ENCODE peak calls at places on chromosomes 12 and 14, in eight cellular contexts. One of them, this sample, is unnamed.

GRCh38 chr14:49951946-49952345 is 59.1 kb downstream of the ARF6 start:
- DNase-seq in NCI-H1092 treated with DMSO at 0.1 percent for 48 hours: no peak
- DNase-seq in substantia nigra: no peak
- DNase-seq in putamen: no peak
- DNase-seq in activated CD4-positive, alpha-beta T cell treated with anti-CD3 and anti-CD28 coated beads for 24 hours: no peak
- DNase-seq in ureter: no peak
- DNase-seq in Right ventricle myocardium superior: no peak
- DNase-seq in esophagus muscularis mucosa: no peak
- DNase-seq in this sample: no peak

GRCh38 chr14:57692671-57693070 is 173.2 kb downstream of the SLC35F4 start:
- DNase-seq in NCI-H1092 treated with DMSO at 0.1 percent for 48 hours: peak
- DNase-seq in esophagus muscularis mucosa: no peak
- DNase-seq in substantia nigra: no peak
- DNase-seq in activated CD4-positive, alpha-beta T cell treated with anti-CD3 and anti-CD28 coated beads for 24 hours: no peak
- DNase-seq in Right ventricle myocardium superior: no peak
- DNase-seq in putamen: no peak
- DNase-seq in ureter: no peak
- DNase-seq in this sample: peak

GRCh38 chr12:119461815-119462214 is 127.3 kb downstream of the CCDC60 start:
- DNase-seq in NCI-H1092 treated with DMSO at 0.1 percent for 48 hours: no peak
- DNase-seq in putamen: no peak
- DNase-seq in esophagus muscularis mucosa: no peak
- DNase-seq in activated CD4-positive, alpha-beta T cell treated with anti-CD3 and anti-CD28 coated beads for 24 hours: no peak
- DNase-seq in Right ventricle myocardium superior: no peak
- DNase-seq in ureter: no peak
- DNase-seq in substantia nigra: no peak
- DNase-seq in this sample: no peak

GRCh38 chr14:90447720-90448497 is 51.1 kb downstream of the CALM1 start:
- DNase-seq in substantia nigra: no peak
- DNase-seq in putamen: no peak
- DNase-seq in esophagus muscularis mucosa: no peak
- DNase-seq in NCI-H1092 treated with DMSO at 0.1 percent for 48 hours: no peak
- DNase-seq in Right ventricle myocardium superior: no peak
- DNase-seq in activated CD4-positive, alpha-beta T cell treated with anti-CD3 and anti-CD28 coated beads for 24 hours: no peak
- DNase-seq in ureter: no peak
- DNase-seq in this sample: no peak

GRCh38 chr12:52662093-52663006 is 10.3 kb upstream of the KRT2 start:
- DNase-seq in ureter: no peak
- DNase-seq in putamen: no peak
- DNase-seq in substantia nigra: no peak
- DNase-seq in NCI-H1092 treated with DMSO at 0.1 percent for 48 hours: no peak
- DNase-seq in activated CD4-positive, alpha-beta T cell treated with anti-CD3 and anti-CD28 coated beads for 24 hours: no peak
- DNase-seq in Right ventricle myocardium superior: no peak
- DNase-seq in esophagus muscularis mucosa: no peak
- DNase-seq in this sample: no peak

GRCh38 chr14:89723930-89724915 is 230.3 kb downstream of the EFCAB11 start:
- DNase-seq in activated CD4-positive, alpha-beta T cell treated with anti-CD3 and anti-CD28 coated beads for 24 hours: no peak
- DNase-seq in substantia nigra: no peak
- DNase-seq in esophagus muscularis mucosa: no peak
- DNase-seq in putamen: no peak
- DNase-seq in NCI-H1092 treated with DMSO at 0.1 percent for 48 hours: no peak
- DNase-seq in ureter: no peak
- DNase-seq in Right ventricle myocardium superior: no peak
- DNase-seq in this sample: no peak

GRCh38 chr12:19959353-19959752 is 409.0 kb upstream of the PDE3A start:
- DNase-seq in Right ventricle myocardium superior: no peak
- DNase-seq in activated CD4-positive, alpha-beta T cell treated with anti-CD3 and anti-CD28 coated beads for 24 hours: no peak
- DNase-seq in esophagus muscularis mucosa: no peak
- DNase-seq in substantia nigra: no peak
- DNase-seq in putamen: no peak
- DNase-seq in ureter: no peak
- DNase-seq in NCI-H1092 treated with DMSO at 0.1 percent for 48 hours: no peak
- DNase-seq in this sample: no peak

GRCh38 chr12:63917864-63918742 is 73.6 kb downstream of the SRGAP1 start:
- DNase-seq in NCI-H1092 treated with DMSO at 0.1 percent for 48 hours: peak
- DNase-seq in Right ventricle myocardium superior: no peak
- DNase-seq in activated CD4-positive, alpha-beta T cell treated with anti-CD3 and anti-CD28 coated beads for 24 hours: no peak
- DNase-seq in ureter: no peak
- DNase-seq in substantia nigra: no peak
- DNase-seq in esophagus muscularis mucosa: no peak
- DNase-seq in putamen: no peak
- DNase-seq in this sample: peak

GRCh38 chr12:21456291-21456780 is 18.9 kb downstream of the PYROXD1 start:
- DNase-seq in substantia nigra: no peak
- DNase-seq in activated CD4-positive, alpha-beta T cell treated with anti-CD3 and anti-CD28 coated beads for 24 hours: peak
- DNase-seq in Right ventricle myocardium superior: no peak
- DNase-seq in esophagus muscularis mucosa: no peak
- DNase-seq in NCI-H1092 treated with DMSO at 0.1 percent for 48 hours: no peak
- DNase-seq in putamen: no peak
- DNase-seq in ureter: no peak
- DNase-seq in this sample: no peak

GRCh38 chr12:20370001-20370381 is 1.7 kb downstream of the PDE3A start:
- DNase-seq in esophagus muscularis mucosa: no peak
- DNase-seq in ureter: peak
- DNase-seq in NCI-H1092 treated with DMSO at 0.1 percent for 48 hours: no peak
- DNase-seq in activated CD4-positive, alpha-beta T cell treated with anti-CD3 and anti-CD28 coated beads for 24 hours: no peak
- DNase-seq in putamen: peak
- DNase-seq in substantia nigra: no peak
- DNase-seq in Right ventricle myocardium superior: peak
- DNase-seq in this sample: no peak

GRCh38 chr12:89244536-89244935 is 107.8 kb downstream of the DUSP6 start:
- DNase-seq in substantia nigra: no peak
- DNase-seq in putamen: no peak
- DNase-seq in esophagus muscularis mucosa: no peak
- DNase-seq in NCI-H1092 treated with DMSO at 0.1 percent for 48 hours: no peak
- DNase-seq in ureter: no peak
- DNase-seq in activated CD4-positive, alpha-beta T cell treated with anti-CD3 and anti-CD28 coated beads for 24 hours: no peak
- DNase-seq in Right ventricle myocardium superior: no peak
- DNase-seq in this sample: no peak

GRCh38 chr12:27969901-27970390 is 2.6 kb downstream of the PTHLH start:
- DNase-seq in substantia nigra: no peak
- DNase-seq in ureter: no peak
- DNase-seq in Right ventricle myocardium superior: peak
- DNase-seq in putamen: peak
- DNase-seq in NCI-H1092 treated with DMSO at 0.1 percent for 48 hours: no peak
- DNase-seq in esophagus muscularis mucosa: no peak
- DNase-seq in activated CD4-positive, alpha-beta T cell treated with anti-CD3 and anti-CD28 coated beads for 24 hours: no peak
- DNase-seq in this sample: peak

GRCh38 chr12:93297032-93297431 is 80.7 kb upstream of the NUDT4 start:
- DNase-seq in ureter: no peak
- DNase-seq in Right ventricle myocardium superior: no peak
- DNase-seq in esophagus muscularis mucosa: no peak
- DNase-seq in activated CD4-positive, alpha-beta T cell treated with anti-CD3 and anti-CD28 coated beads for 24 hours: no peak
- DNase-seq in putamen: no peak
- DNase-seq in substantia nigra: no peak
- DNase-seq in NCI-H1092 treated with DMSO at 0.1 percent for 48 hours: no peak
- DNase-seq in this sample: no peak

GRCh38 chr12:46516933-46517578 is 144.5 kb upstream of the SLC38A2 start:
- DNase-seq in putamen: no peak
- DNase-seq in ureter: no peak
- DNase-seq in NCI-H1092 treated with DMSO at 0.1 percent for 48 hours: no peak
- DNase-seq in Right ventricle myocardium superior: no peak
- DNase-seq in substantia nigra: no peak
- DNase-seq in esophagus muscularis mucosa: no peak
- DNase-seq in activated CD4-positive, alpha-beta T cell treated with anti-CD3 and anti-CD28 coated beads for 24 hours: no peak
- DNase-seq in this sample: no peak

GRCh38 chr12:109621271-109621671 is 47.7 kb downstream of the MVK start:
- DNase-seq in putamen: no peak
- DNase-seq in esophagus muscularis mucosa: no peak
- DNase-seq in substantia nigra: no peak
- DNase-seq in NCI-H1092 treated with DMSO at 0.1 percent for 48 hours: no peak
- DNase-seq in Right ventricle myocardium superior: no peak
- DNase-seq in activated CD4-positive, alpha-beta T cell treated with anti-CD3 and anti-CD28 coated beads for 24 hours: no peak
- DNase-seq in ureter: no peak
- DNase-seq in this sample: no peak

GRCh38 chr14:100545359-100545758 is 41.9 kb downstream of the BEGAIN start:
- DNase-seq in esophagus muscularis mucosa: no peak
- DNase-seq in Right ventricle myocardium superior: no peak
- DNase-seq in NCI-H1092 treated with DMSO at 0.1 percent for 48 hours: no peak
- DNase-seq in putamen: no peak
- DNase-seq in substantia nigra: no peak
- DNase-seq in activated CD4-positive, alpha-beta T cell treated with anti-CD3 and anti-CD28 coated beads for 24 hours: no peak
- DNase-seq in ureter: no peak
- DNase-seq in this sample: no peak

GRCh38 chr12:131287015-131287937 is 333.6 kb downstream of the ADGRD1 start:
- DNase-seq in esophagus muscularis mucosa: no peak
- DNase-seq in ureter: peak
- DNase-seq in putamen: no peak
- DNase-seq in Right ventricle myocardium superior: no peak
- DNase-seq in activated CD4-positive, alpha-beta T cell treated with anti-CD3 and anti-CD28 coated beads for 24 hours: no peak
- DNase-seq in NCI-H1092 treated with DMSO at 0.1 percent for 48 hours: no peak
- DNase-seq in substantia nigra: no peak
- DNase-seq in this sample: no peak

GRCh38 chr14:65195042-65195719 is 92.9 kb upstream of the MAX start:
- DNase-seq in ureter: no peak
- DNase-seq in activated CD4-positive, alpha-beta T cell treated with anti-CD3 and anti-CD28 coated beads for 24 hours: no peak
- DNase-seq in Right ventricle myocardium superior: no peak
- DNase-seq in putamen: no peak
- DNase-seq in NCI-H1092 treated with DMSO at 0.1 percent for 48 hours: no peak
- DNase-seq in esophagus muscularis mucosa: no peak
- DNase-seq in substantia nigra: no peak
- DNase-seq in this sample: no peak

GRCh38 chr12:6829532-6830220 is 1.5 kb downstream of the P3H3 start:
- DNase-seq in esophagus muscularis mucosa: no peak
- DNase-seq in substantia nigra: no peak
- DNase-seq in Right ventricle myocardium superior: no peak
- DNase-seq in putamen: no peak
- DNase-seq in NCI-H1092 treated with DMSO at 0.1 percent for 48 hours: peak
- DNase-seq in ureter: no peak
- DNase-seq in activated CD4-positive, alpha-beta T cell treated with anti-CD3 and anti-CD28 coated beads for 24 hours: no peak
- DNase-seq in this sample: peak

GRCh38 chr12:53657041-53657440 is 18.8 kb downstream of the ATP5MC2 start:
- DNase-seq in ureter: no peak
- DNase-seq in substantia nigra: no peak
- DNase-seq in NCI-H1092 treated with DMSO at 0.1 percent for 48 hours: no peak
- DNase-seq in activated CD4-positive, alpha-beta T cell treated with anti-CD3 and anti-CD28 coated beads for 24 hours: no peak
- DNase-seq in Right ventricle myocardium superior: no peak
- DNase-seq in esophagus muscularis mucosa: no peak
- DNase-seq in putamen: no peak
- DNase-seq in this sample: no peak

GRCh38 chr12:24681570-24681969 is 267.3 kb downstream of the BCAT1 start:
- DNase-seq in Right ventricle myocardium superior: no peak
- DNase-seq in putamen: no peak
- DNase-seq in ureter: no peak
- DNase-seq in activated CD4-positive, alpha-beta T cell treated with anti-CD3 and anti-CD28 coated beads for 24 hours: no peak
- DNase-seq in NCI-H1092 treated with DMSO at 0.1 percent for 48 hours: no peak
- DNase-seq in esophagus muscularis mucosa: no peak
- DNase-seq in substantia nigra: no peak
- DNase-seq in this sample: no peak

GRCh38 chr12:44942714-44943113 is 66.6 kb upstream of the NELL2 start:
- DNase-seq in Right ventricle myocardium superior: no peak
- DNase-seq in substantia nigra: no peak
- DNase-seq in putamen: no peak
- DNase-seq in activated CD4-positive, alpha-beta T cell treated with anti-CD3 and anti-CD28 coated beads for 24 hours: no peak
- DNase-seq in NCI-H1092 treated with DMSO at 0.1 percent for 48 hours: no peak
- DNase-seq in ureter: no peak
- DNase-seq in esophagus muscularis mucosa: no peak
- DNase-seq in this sample: no peak

GRCh38 chr14:74697976-74698375 is 14.9 kb downstream of the AREL1 start:
- DNase-seq in esophagus muscularis mucosa: no peak
- DNase-seq in activated CD4-positive, alpha-beta T cell treated with anti-CD3 and anti-CD28 coated beads for 24 hours: no peak
- DNase-seq in substantia nigra: no peak
- DNase-seq in NCI-H1092 treated with DMSO at 0.1 percent for 48 hours: no peak
- DNase-seq in putamen: no peak
- DNase-seq in Right ventricle myocardium superior: no peak
- DNase-seq in ureter: no peak
- DNase-seq in this sample: no peak

GRCh38 chr12:60926256-60926655 is 1330.4 kb downstream of the SLC16A7 start:
- DNase-seq in ureter: no peak
- DNase-seq in esophagus muscularis mucosa: no peak
- DNase-seq in Right ventricle myocardium superior: no peak
- DNase-seq in activated CD4-positive, alpha-beta T cell treated with anti-CD3 and anti-CD28 coated beads for 24 hours: no peak
- DNase-seq in putamen: no peak
- DNase-seq in NCI-H1092 treated with DMSO at 0.1 percent for 48 hours: no peak
- DNase-seq in substantia nigra: no peak
- DNase-seq in this sample: no peak

GRCh38 chr12:69610126-69610525 is 581 bp downstream of the LRRC10 start:
- DNase-seq in ureter: no peak
- DNase-seq in putamen: no peak
- DNase-seq in NCI-H1092 treated with DMSO at 0.1 percent for 48 hours: no peak
- DNase-seq in activated CD4-positive, alpha-beta T cell treated with anti-CD3 and anti-CD28 coated beads for 24 hours: no peak
- DNase-seq in Right ventricle myocardium superior: no peak
- DNase-seq in esophagus muscularis mucosa: no peak
- DNase-seq in substantia nigra: no peak
- DNase-seq in this sample: no peak

GRCh38 chr12:132490481-132491348 is 764 bp downstream of the FBRSL1 start:
- DNase-seq in Right ventricle myocardium superior: no peak
- DNase-seq in substantia nigra: no peak
- DNase-seq in putamen: no peak
- DNase-seq in ureter: no peak
- DNase-seq in activated CD4-positive, alpha-beta T cell treated with anti-CD3 and anti-CD28 coated beads for 24 hours: no peak
- DNase-seq in esophagus muscularis mucosa: no peak
- DNase-seq in NCI-H1092 treated with DMSO at 0.1 percent for 48 hours: no peak
- DNase-seq in this sample: no peak

GRCh38 chr14:68682166-68683103 is 110.4 kb downstream of the ZFP36L1 start:
- DNase-seq in activated CD4-positive, alpha-beta T cell treated with anti-CD3 and anti-CD28 coated beads for 24 hours: no peak
- DNase-seq in putamen: no peak
- DNase-seq in Right ventricle myocardium superior: no peak
- DNase-seq in ureter: no peak
- DNase-seq in esophagus muscularis mucosa: no peak
- DNase-seq in substantia nigra: no peak
- DNase-seq in NCI-H1092 treated with DMSO at 0.1 percent for 48 hours: no peak
- DNase-seq in this sample: no peak

GRCh38 chr14:105145381-105146180 is 23.0 kb downstream of the JAG2 start:
- DNase-seq in substantia nigra: no peak
- DNase-seq in Right ventricle myocardium superior: no peak
- DNase-seq in activated CD4-positive, alpha-beta T cell treated with anti-CD3 and anti-CD28 coated beads for 24 hours: no peak
- DNase-seq in putamen: no peak
- DNase-seq in NCI-H1092 treated with DMSO at 0.1 percent for 48 hours: no peak
- DNase-seq in ureter: no peak
- DNase-seq in esophagus muscularis mucosa: no peak
- DNase-seq in this sample: no peak

GRCh38 chr14:80996049-80996901 is 40.9 kb downstream of the TSHR start:
- DNase-seq in ureter: peak
- DNase-seq in Right ventricle myocardium superior: no peak
- DNase-seq in substantia nigra: peak
- DNase-seq in NCI-H1092 treated with DMSO at 0.1 percent for 48 hours: peak
- DNase-seq in putamen: peak
- DNase-seq in esophagus muscularis mucosa: no peak
- DNase-seq in activated CD4-positive, alpha-beta T cell treated with anti-CD3 and anti-CD28 coated beads for 24 hours: peak
- DNase-seq in this sample: peak

GRCh38 chr12:39619316-39619659 is 315 bp downstream of the ABCD2 start:
- DNase-seq in esophagus muscularis mucosa: no peak
- DNase-seq in Right ventricle myocardium superior: no peak
- DNase-seq in NCI-H1092 treated with DMSO at 0.1 percent for 48 hours: no peak
- DNase-seq in ureter: no peak
- DNase-seq in putamen: no peak
- DNase-seq in substantia nigra: no peak
- DNase-seq in activated CD4-positive, alpha-beta T cell treated with anti-CD3 and anti-CD28 coated beads for 24 hours: no peak
- DNase-seq in this sample: no peak

GRCh38 chr12:64240781-64241180 is 18.7 kb upstream of the KICS2 start:
- DNase-seq in NCI-H1092 treated with DMSO at 0.1 percent for 48 hours: no peak
- DNase-seq in substantia nigra: no peak
- DNase-seq in esophagus muscularis mucosa: no peak
- DNase-seq in Right ventricle myocardium superior: no peak
- DNase-seq in activated CD4-positive, alpha-beta T cell treated with anti-CD3 and anti-CD28 coated beads for 24 hours: no peak
- DNase-seq in putamen: no peak
- DNase-seq in ureter: no peak
- DNase-seq in this sample: no peak

GRCh38 chr12:116320839-116321238 is 43.3 kb upstream of the MED13L start:
- DNase-seq in NCI-H1092 treated with DMSO at 0.1 percent for 48 hours: no peak
- DNase-seq in putamen: no peak
- DNase-seq in esophagus muscularis mucosa: no peak
- DNase-seq in activated CD4-positive, alpha-beta T cell treated with anti-CD3 and anti-CD28 coated beads for 24 hours: no peak
- DNase-seq in ureter: no peak
- DNase-seq in Right ventricle myocardium superior: no peak
- DNase-seq in substantia nigra: no peak
- DNase-seq in this sample: no peak

GRCh38 chr12:88153959-88154358 is 11.9 kb downstream of the TMTC3 start:
- DNase-seq in ureter: no peak
- DNase-seq in substantia nigra: no peak
- DNase-seq in activated CD4-positive, alpha-beta T cell treated with anti-CD3 and anti-CD28 coated beads for 24 hours: no peak
- DNase-seq in Right ventricle myocardium superior: no peak
- DNase-seq in NCI-H1092 treated with DMSO at 0.1 percent for 48 hours: no peak
- DNase-seq in putamen: no peak
- DNase-seq in esophagus muscularis mucosa: no peak
- DNase-seq in this sample: peak

GRCh38 chr14:72904840-72905561 is 11.1 kb upstream of the DPF3 start:
- DNase-seq in NCI-H1092 treated with DMSO at 0.1 percent for 48 hours: peak
- DNase-seq in ureter: peak
- DNase-seq in Right ventricle myocardium superior: peak
- DNase-seq in substantia nigra: peak
- DNase-seq in activated CD4-positive, alpha-beta T cell treated with anti-CD3 and anti-CD28 coated beads for 24 hours: peak
- DNase-seq in esophagus muscularis mucosa: no peak
- DNase-seq in putamen: peak
- DNase-seq in this sample: peak